ENCODE peak calls at places on chromosomes 2 and 18, in five cellular contexts. One of them, this sample, is unnamed.

GRCh38 chr2:1990724-1991123 is 246.4 kb upstream of the PXDN start:
- DNase-seq in T-helper 1 cell: no peak
- DNase-seq in NCI-H1092: peak
- DNase-seq in activated CD4-positive, alpha-beta T cell treated with anti-CD3 and anti-CD28 coated beads for 48 hours: no peak
- DNase-seq in foreskin fibroblast: no peak
- DNase-seq in this sample: peak

GRCh38 chr2:101473911-101474751 is 781 bp downstream of the RFX8 start:
- DNase-seq in activated CD4-positive, alpha-beta T cell treated with anti-CD3 and anti-CD28 coated beads for 48 hours: peak
- DNase-seq in T-helper 1 cell: peak
- DNase-seq in NCI-H1092: no peak
- DNase-seq in foreskin fibroblast: peak
- DNase-seq in this sample: peak

GRCh38 chr2:64202206-64202864 is 58.1 kb upstream of the PELI1 start:
- DNase-seq in T-helper 1 cell: peak
- DNase-seq in activated CD4-positive, alpha-beta T cell treated with anti-CD3 and anti-CD28 coated beads for 48 hours: no peak
- DNase-seq in NCI-H1092: no peak
- DNase-seq in foreskin fibroblast: no peak
- DNase-seq in this sample: no peak

GRCh38 chr18:79507076-79507545 is 111.4 kb downstream of the NFATC1 start:
- DNase-seq in activated CD4-positive, alpha-beta T cell treated with anti-CD3 and anti-CD28 coated beads for 48 hours: no peak
- DNase-seq in T-helper 1 cell: no peak
- DNase-seq in NCI-H1092: peak
- DNase-seq in foreskin fibroblast: peak
- DNase-seq in this sample: peak

GRCh38 chr18:49625021-49625691 is 63.3 kb downstream of the LIPG start:
- DNase-seq in T-helper 1 cell: no peak
- DNase-seq in NCI-H1092: no peak
- DNase-seq in activated CD4-positive, alpha-beta T cell treated with anti-CD3 and anti-CD28 coated beads for 48 hours: no peak
- DNase-seq in foreskin fibroblast: peak
- DNase-seq in this sample: peak

GRCh38 chr2:65071499-65072180 is 15.4 kb downstream of the CEP68 start:
- DNase-seq in activated CD4-positive, alpha-beta T cell treated with anti-CD3 and anti-CD28 coated beads for 48 hours: no peak
- DNase-seq in T-helper 1 cell: no peak
- DNase-seq in foreskin fibroblast: no peak
- DNase-seq in NCI-H1092: no peak
- DNase-seq in this sample: peak

GRCh38 chr2:15800489-15801329 is 139.6 kb upstream of the MYCN start:
- DNase-seq in activated CD4-positive, alpha-beta T cell treated with anti-CD3 and anti-CD28 coated beads for 48 hours: no peak
- DNase-seq in foreskin fibroblast: no peak
- DNase-seq in NCI-H1092: no peak
- DNase-seq in T-helper 1 cell: no peak
- DNase-seq in this sample: peak

GRCh38 chr2:233464531-233465240 is 101.9 kb downstream of the USP40 start:
- DNase-seq in T-helper 1 cell: no peak
- DNase-seq in activated CD4-positive, alpha-beta T cell treated with anti-CD3 and anti-CD28 coated beads for 48 hours: no peak
- DNase-seq in NCI-H1092: no peak
- DNase-seq in foreskin fibroblast: no peak
- DNase-seq in this sample: no peak

GRCh38 chr2:181658444-181658843 is 1.5 kb upstream of the CERKL start:
- DNase-seq in NCI-H1092: peak
- DNase-seq in activated CD4-positive, alpha-beta T cell treated with anti-CD3 and anti-CD28 coated beads for 48 hours: no peak
- DNase-seq in T-helper 1 cell: no peak
- DNase-seq in foreskin fibroblast: no peak
- DNase-seq in this sample: no peak

GRCh38 chr2:42117923-42118758 is 51.0 kb upstream of the EML4 start:
- DNase-seq in activated CD4-positive, alpha-beta T cell treated with anti-CD3 and anti-CD28 coated beads for 48 hours: no peak
- DNase-seq in NCI-H1092: no peak
- DNase-seq in foreskin fibroblast: peak
- DNase-seq in T-helper 1 cell: no peak
- DNase-seq in this sample: peak

GRCh38 chr2:173431191-173431590 is 76.5 kb downstream of the CDCA7 start:
- DNase-seq in T-helper 1 cell: no peak
- DNase-seq in activated CD4-positive, alpha-beta T cell treated with anti-CD3 and anti-CD28 coated beads for 48 hours: no peak
- DNase-seq in foreskin fibroblast: no peak
- DNase-seq in NCI-H1092: no peak
- DNase-seq in this sample: no peak

GRCh38 chr2:28433935-28434599 is 41.4 kb downstream of the FOSL2 start:
- DNase-seq in foreskin fibroblast: no peak
- DNase-seq in T-helper 1 cell: no peak
- DNase-seq in activated CD4-positive, alpha-beta T cell treated with anti-CD3 and anti-CD28 coated beads for 48 hours: no peak
- DNase-seq in NCI-H1092: no peak
- DNase-seq in this sample: no peak

GRCh38 chr2:201808070-201808469 is 1.7 kb downstream of the CDK15 start:
- DNase-seq in T-helper 1 cell: no peak
- DNase-seq in NCI-H1092: no peak
- DNase-seq in foreskin fibroblast: no peak
- DNase-seq in activated CD4-positive, alpha-beta T cell treated with anti-CD3 and anti-CD28 coated beads for 48 hours: no peak
- DNase-seq in this sample: no peak

GRCh38 chr2:121686218-121686617 is 37.0 kb upstream of the CLASP1 start:
- DNase-seq in NCI-H1092: no peak
- DNase-seq in activated CD4-positive, alpha-beta T cell treated with anti-CD3 and anti-CD28 coated beads for 48 hours: no peak
- DNase-seq in T-helper 1 cell: no peak
- DNase-seq in foreskin fibroblast: no peak
- DNase-seq in this sample: no peak

GRCh38 chr2:221610249-221610648 is 38.1 kb upstream of the EPHA4 start:
- DNase-seq in T-helper 1 cell: no peak
- DNase-seq in activated CD4-positive, alpha-beta T cell treated with anti-CD3 and anti-CD28 coated beads for 48 hours: no peak
- DNase-seq in NCI-H1092: no peak
- DNase-seq in foreskin fibroblast: no peak
- DNase-seq in this sample: no peak

GRCh38 chr2:45043171-45043570 is 33.9 kb upstream of the SIX2 start:
- DNase-seq in T-helper 1 cell: no peak
- DNase-seq in activated CD4-positive, alpha-beta T cell treated with anti-CD3 and anti-CD28 coated beads for 48 hours: no peak
- DNase-seq in foreskin fibroblast: no peak
- DNase-seq in NCI-H1092: no peak
- DNase-seq in this sample: no peak

GRCh38 chr2:12548906-12549305 is 167.8 kb upstream of the TRIB2 start:
- DNase-seq in T-helper 1 cell: no peak
- DNase-seq in NCI-H1092: no peak
- DNase-seq in foreskin fibroblast: no peak
- DNase-seq in activated CD4-positive, alpha-beta T cell treated with anti-CD3 and anti-CD28 coated beads for 48 hours: no peak
- DNase-seq in this sample: no peak

GRCh38 chr2:226396541-226396940 is 403.1 kb downstream of the IRS1 start:
- DNase-seq in activated CD4-positive, alpha-beta T cell treated with anti-CD3 and anti-CD28 coated beads for 48 hours: no peak
- DNase-seq in foreskin fibroblast: no peak
- DNase-seq in NCI-H1092: no peak
- DNase-seq in T-helper 1 cell: no peak
- DNase-seq in this sample: no peak

GRCh38 chr2:221831051-221831450 is 258.9 kb upstream of the EPHA4 start:
- DNase-seq in foreskin fibroblast: no peak
- DNase-seq in NCI-H1092: no peak
- DNase-seq in activated CD4-positive, alpha-beta T cell treated with anti-CD3 and anti-CD28 coated beads for 48 hours: no peak
- DNase-seq in T-helper 1 cell: no peak
- DNase-seq in this sample: no peak

GRCh38 chr2:85255813-85256581 is 71.8 kb downstream of the TGOLN2 start:
- DNase-seq in NCI-H1092: no peak
- DNase-seq in T-helper 1 cell: no peak
- DNase-seq in foreskin fibroblast: no peak
- DNase-seq in activated CD4-positive, alpha-beta T cell treated with anti-CD3 and anti-CD28 coated beads for 48 hours: no peak
- DNase-seq in this sample: no peak

GRCh38 chr2:236663267-236663666 is 93.6 kb downstream of the ACKR3 start:
- DNase-seq in NCI-H1092: no peak
- DNase-seq in foreskin fibroblast: no peak
- DNase-seq in activated CD4-positive, alpha-beta T cell treated with anti-CD3 and anti-CD28 coated beads for 48 hours: no peak
- DNase-seq in T-helper 1 cell: no peak
- DNase-seq in this sample: no peak

GRCh38 chr2:112095654-112096053 is 40.6 kb downstream of the TMEM87B start:
- DNase-seq in activated CD4-positive, alpha-beta T cell treated with anti-CD3 and anti-CD28 coated beads for 48 hours: no peak
- DNase-seq in foreskin fibroblast: no peak
- DNase-seq in NCI-H1092: no peak
- DNase-seq in T-helper 1 cell: no peak
- DNase-seq in this sample: no peak

GRCh38 chr2:68623820-68624219 is 19.6 kb upstream of the PROKR1 start:
- DNase-seq in foreskin fibroblast: no peak
- DNase-seq in NCI-H1092: no peak
- DNase-seq in T-helper 1 cell: no peak
- DNase-seq in activated CD4-positive, alpha-beta T cell treated with anti-CD3 and anti-CD28 coated beads for 48 hours: no peak
- DNase-seq in this sample: no peak

GRCh38 chr2:74491671-74492544 is 7.5 kb downstream of the LBX2 start:
- DNase-seq in NCI-H1092: no peak
- DNase-seq in foreskin fibroblast: no peak
- DNase-seq in T-helper 1 cell: no peak
- DNase-seq in activated CD4-positive, alpha-beta T cell treated with anti-CD3 and anti-CD28 coated beads for 48 hours: no peak
- DNase-seq in this sample: no peak